ENCODE peak calls at places on chromosomes 13 and 19, in ten cellular contexts. Z, T, P, L, F, O, X, V, G and Q are unnamed samples.

GRCh38 chr13:106567421-106568224 is at the start of gene ARGLU1:
- DNase-seq in Z (peak), T (peak), P (peak), L (peak), F (peak), O (peak), X (peak), V (peak), G (peak), Q (peak)

GRCh38 chr19:33312065-33312464 is 9.7 kb upstream of the CEBPA start:
- DNase-seq in Z (no peak), T (no peak), P (no peak), L (no peak), F (no peak), O (no peak), X (no peak), V (no peak), G (no peak), Q (no peak)

GRCh38 chr19:50417138-50417849 is 1.4 kb upstream of the SPIB start:
- DNase-seq in Z (no peak), T (no peak), P (no peak), L (no peak), F (no peak), O (no peak), X (no peak), V (no peak), G (no peak), Q (no peak)

GRCh38 chr13:43874512-43875092 is 4.9 kb downstream of the CCDC122 start:
- DNase-seq in Z (no peak), T (no peak), P (no peak), L (peak), F (no peak), O (peak), X (peak), V (no peak), G (no peak), Q (no peak)

GRCh38 chr13:75736132-75736531 is 100.0 kb downstream of the LMO7 start:
- DNase-seq in Z (no peak), T (no peak), P (no peak), L (no peak), F (no peak), O (no peak), X (no peak), V (no peak), G (no peak), Q (no peak)

GRCh38 chr13:81406639-81407292 is 1065.8 kb upstream of the SPRY2 start:
- DNase-seq in Z (no peak), T (no peak), P (no peak), L (no peak), F (no peak), O (no peak), X (no peak), V (no peak), G (no peak), Q (no peak)

GRCh38 chr19:27966390-27966816 is 1246.5 kb downstream of the UQCRFS1 start:
- DNase-seq in Z (no peak), T (no peak), P (no peak), L (no peak), F (no peak), O (no peak), X (peak), V (no peak), G (no peak), Q (no peak)

GRCh38 chr13:42667638-42668037 is 93.7 kb downstream of the TNFSF11 start:
- DNase-seq in Z (no peak), T (no peak), P (no peak), L (no peak), F (no peak), O (no peak), X (no peak), V (no peak), G (no peak), Q (no peak)

GRCh38 chr13:23463631-23464030 is 30.1 kb upstream of the SACS start:
- DNase-seq in Z (no peak), T (no peak), P (no peak), L (no peak), F (no peak), O (no peak), X (no peak), V (no peak), G (no peak), Q (no peak)

GRCh38 chr13:30453727-30454126 is 12.0 kb downstream of the HMGB1 start:
- DNase-seq in Z (peak), T (no peak), P (no peak), L (no peak), F (no peak), O (no peak), X (no peak), V (no peak), G (no peak), Q (no peak)